ENCODE peak calls at places on chromosome X, in seven cellular contexts. T is psoas muscle, I is uterus, Y is PC-3, P is hepatocyte, X is body of pancreas, M is upper lobe of left lung. Z is an unnamed sample. For H3K4me1, the result is how much of the 10 kb centered on the place peaks cover.

GRCh38 chrX:71910526-71911022 is at the start of gene NHSL2:
- DNase-seq in T (peak), I (peak), Y (no peak), P (peak), X (peak), M (no peak), Z (no peak)

GRCh38 chrX:21374163-21374993 is at the start of gene CNKSR2:
- DNase-seq in T (peak), I (peak), Y (peak), P (peak), X (peak), M (no peak), Z (peak)

GRCh38 chrX:16934212-16934611 is 12.2 kb upstream of the REPS2 start:
- DNase-seq in T (no peak), I (no peak), Y (no peak), P (no peak), X (no peak), M (no peak), Z (no peak)

GRCh38 chrX:150680974-150681373 is 12.2 kb upstream of the MTMR1 start:
- DNase-seq in T (no peak), I (no peak), Y (peak), P (peak), X (peak), M (no peak), Z (no peak)

GRCh38 chrX:21479695-21480280 is 105.6 kb downstream of the CNKSR2 start:
- DNase-seq in T (no peak), I (no peak), Y (peak), P (peak), X (no peak), M (no peak), Z (no peak)

GRCh38 chrX:20252392-20253231 is 14.1 kb downstream of the RPS6KA3 start:
- DNase-seq in T (peak), I (no peak), Y (peak), P (peak), X (peak), M (peak), Z (peak)

GRCh38 chrX:20378291-20378920 is 111.7 kb upstream of the RPS6KA3 start:
- DNase-seq in T (no peak), I (no peak), Y (peak), P (peak), X (no peak), M (no peak), Z (peak)

GRCh38 chrX:23631136-23631535 is 36.2 kb upstream of the PRDX4 start:
- DNase-seq in T (no peak), I (no peak), Y (no peak), P (no peak), X (no peak), M (no peak), Z (no peak)

GRCh38 chrX:19893722-19894121 is 6.3 kb upstream of the SH3KBP1 start:
- DNase-seq in T (no peak), I (no peak), Y (peak), P (no peak), X (no peak), M (no peak), Z (no peak)

GRCh38 chrX:22206781-22207180 is 65.9 kb upstream of the CBLL2 start:
- DNase-seq in T (no peak), I (no peak), Y (no peak), P (no peak), X (no peak), M (no peak), Z (no peak)

GRCh38 chrX:49308604-49309269 is 5.3 kb downstream of the GAGE10 start:
- DNase-seq in T (no peak), I (peak), Y (no peak), P (no peak), X (no peak), M (no peak), Z (no peak)

GRCh38 chrX:24515447-24515846 is 50.4 kb downstream of the PDK3 start:
- DNase-seq in T (no peak), I (no peak), Y (no peak), P (peak), X (no peak), M (no peak), Z (no peak)

GRCh38 chrX:40470830-40471429 is 109.8 kb upstream of the ATP6AP2 start:
- DNase-seq in T (no peak), I (no peak), Y (no peak), P (no peak), X (no peak), M (no peak), Z (no peak)

GRCh38 chrX:119343856-119344255 is 55.3 kb upstream of the SLC25A43 start:
- DNase-seq in T (no peak), I (no peak), Y (peak), P (peak), X (no peak), M (no peak), Z (peak)

GRCh38 chrX:110045988-110046387 is 43.1 kb downstream of the TMEM164 start:
- DNase-seq in T (no peak), I (no peak), Y (peak), P (peak), X (peak), M (no peak), Z (no peak)

GRCh38 chrX:25600776-25601175 is 537.4 kb upstream of the MAGEB18 start:
- DNase-seq in T (no peak), I (no peak), Y (peak), P (no peak), X (no peak), M (no peak), Z (no peak)

GRCh38 chrX:44352739-44353138 is 9.3 kb upstream of the EFHC2 start:
- DNase-seq in T (no peak), I (no peak), Y (no peak), P (peak), X (no peak), M (peak), Z (no peak)

GRCh38 chrX:65745992-65746391 is 78.5 kb downstream of the MSN start:
- DNase-seq in T (no peak), I (no peak), Y (peak), P (no peak), X (no peak), M (no peak), Z (no peak)

GRCh38 chrX:40887476-40887875 is 152.1 kb upstream of the MED14 start:
- DNase-seq in T (no peak), I (no peak), Y (peak), P (no peak), X (no peak), M (no peak), Z (no peak)

GRCh38 chrX:40402771-40403533 is 177.8 kb upstream of the ATP6AP2 start:
- DNase-seq in T (no peak), I (peak), Y (peak), P (peak), X (peak), M (peak), Z (peak)

GRCh38 chrX:147565239-147565638 is 346.5 kb upstream of the FMR1 start:
- DNase-seq in T (no peak), I (no peak), Y (peak), P (no peak), X (no peak), M (no peak), Z (no peak)

GRCh38 chrX:131441033-131441432 is 102.8 kb upstream of the OR13H1 start:
- DNase-seq in T (no peak), I (no peak), Y (peak), P (peak), X (no peak), M (no peak), Z (no peak)

GRCh38 chrX:41688835-41689234 is at the start of gene GPR34:
- DNase-seq in T (no peak), I (no peak), Y (no peak), P (no peak), X (no peak), M (no peak), Z (no peak)

GRCh38 chrX:136639506-136640176 is 8.3 kb upstream of the CD40LG start:
- DNase-seq in T (no peak), I (no peak), Y (peak), P (no peak), X (no peak), M (no peak), Z (no peak)

GRCh38 chrX:120791013-120791643 is 84.5 kb downstream of the CT47B1 start:
- DNase-seq in T (peak), I (peak), Y (peak), P (peak), X (peak), M (peak), Z (no peak)

GRCh38 chrX:39907964-39908616 is 189.7 kb downstream of the BCOR start:
- DNase-seq in T (peak), I (peak), Y (peak), P (peak), X (peak), M (peak), Z (no peak)

GRCh38 chrX:1599791-1600405 is 8.5 kb downstream of the AKAP17A start:
- DNase-seq in T (no peak), I (no peak), Y (no peak), P (no peak), X (no peak), M (no peak), Z (no peak)

GRCh38 chrX:51894697-51895336 is 1.4 kb downstream of the MAGED1 start:
- DNase-seq in T (peak), I (peak), Y (no peak), P (peak), X (peak), M (no peak), Z (peak)

GRCh38 chrX:16807548-16807947 is 21.3 kb downstream of the TXLNG start:
- DNase-seq in T (no peak), I (no peak), Y (no peak), P (peak), X (no peak), M (no peak), Z (no peak)

GRCh38 chrX:865422-865821 is 234.8 kb downstream of the SHOX start:
- DNase-seq in T (no peak), I (no peak), Y (no peak), P (no peak), X (no peak), M (no peak), Z (no peak)

GRCh38 chrX:24245201-24245600 is 68.7 kb downstream of the SUPT20HL2 start:
- DNase-seq in T (no peak), I (no peak), Y (peak), P (peak), X (no peak), M (no peak), Z (no peak)

GRCh38 chrX:72576161-72576896 is 3.7 kb upstream of the HDAC8 start:
- DNase-seq in T (no peak), I (no peak), Y (peak), P (no peak), X (no peak), M (no peak), Z (no peak)

GRCh38 chrX:55142206-55142918 is 53.5 kb downstream of the PAGE2 start:
- DNase-seq in T (no peak), I (no peak), Y (no peak), P (peak), X (peak), M (no peak), Z (no peak)

GRCh38 chrX:24920769-24921168 is 95.0 kb downstream of the ARX start:
- DNase-seq in T (no peak), I (no peak), Y (no peak), P (no peak), X (no peak), M (no peak), Z (no peak)

GRCh38 chrX:119181491-119181890 is 53.9 kb upstream of the KIAA1210 start:
- DNase-seq in T (no peak), I (no peak), Y (peak), P (peak), X (peak), M (no peak), Z (no peak)

GRCh38 chrX:24513416-24513815 is 48.3 kb downstream of the PDK3 start:
- DNase-seq in T (no peak), I (no peak), Y (peak), P (no peak), X (no peak), M (no peak), Z (no peak)

GRCh38 chrX:118569676-118570075 is 74.1 kb downstream of the DOCK11 start:
- DNase-seq in T (no peak), I (no peak), Y (no peak), P (no peak), X (no peak), M (no peak), Z (no peak)

GRCh38 chrX:1316527-1316926 is 20.1 kb upstream of the IL3RA start:
- DNase-seq in T (peak), I (no peak), Y (no peak), P (no peak), X (peak), M (peak), Z (no peak)

GRCh38 chrX:39757971-39758370 is 339.8 kb downstream of the BCOR start:
- DNase-seq in T (no peak), I (no peak), Y (no peak), P (no peak), X (no peak), M (no peak), Z (no peak)

GRCh38 chrX:97238632-97239031 is 354.9 kb downstream of the RPA4 start:
- DNase-seq in T (no peak), I (no peak), Y (peak), P (no peak), X (no peak), M (no peak), Z (no peak)

DNA sequence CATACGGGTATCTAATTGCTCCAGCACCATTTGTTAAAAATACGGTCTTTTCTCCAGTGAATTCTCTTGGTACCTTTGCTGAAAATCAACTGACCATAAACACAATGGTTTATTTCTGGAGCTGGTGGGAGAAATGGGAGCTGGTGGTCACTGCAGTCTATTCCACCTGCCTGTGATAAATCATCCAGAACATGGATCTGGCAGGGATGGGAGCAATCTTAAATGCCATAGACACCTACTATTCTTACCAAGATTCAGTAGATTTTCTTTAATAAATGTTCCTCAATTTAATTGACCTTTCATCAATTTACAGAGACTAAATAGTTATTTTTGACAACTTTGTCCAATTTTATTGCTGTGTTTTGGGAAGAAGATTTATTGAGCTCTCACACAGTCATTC is 68.1 kb downstream of the SLC9A7 start:
- DNase-seq in T (no peak), I (no peak), Y (no peak), P (no peak), X (no peak), M (no peak), Z (no peak)
- H3K4me3 ChIP-seq in T (no peak), I (no peak), Y (no peak), P (no peak), X (no peak), M (no peak), Z (no peak)

DNA sequence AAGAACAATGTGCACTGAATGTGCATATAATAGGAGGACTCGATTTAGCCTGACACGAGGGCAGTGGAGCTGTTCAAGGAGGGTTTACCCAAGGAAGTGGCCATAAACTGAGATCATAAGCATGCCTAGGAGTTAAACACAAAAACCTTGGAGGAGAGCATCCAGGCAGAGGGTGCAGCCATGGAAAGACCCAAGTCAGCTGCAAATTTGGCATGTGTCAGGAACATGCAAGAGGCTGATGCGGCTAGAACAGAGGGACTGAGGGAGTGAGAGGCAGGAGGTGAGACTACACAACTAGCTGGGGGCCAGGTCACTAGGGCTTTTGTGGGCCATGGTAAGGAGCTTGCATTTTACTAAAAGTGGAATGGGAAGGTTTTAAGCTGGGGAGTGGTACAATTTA is 55.6 kb downstream of the PRPS1 start:
- DNase-seq in T (no peak), I (no peak), Y (no peak), P (no peak), X (no peak), M (no peak), Z (no peak)
- H3K4me1 ChIP-seq in T (under half), I (under half), Y (under half), P (under half), X (half or more), M (under half), Z (under half)

GRCh38 chrX:134670241-134670811 is 12.1 kb upstream of the PLAC1 start:
- DNase-seq in T (peak), I (no peak), Y (peak), P (peak), X (peak), M (peak), Z (no peak)
- H3K27ac ChIP-seq in T (peak), I (no peak), Y (peak), P (peak), X (peak), M (no peak), Z (no peak)

GRCh38 chrX:155112171-155112570 is 40.9 kb downstream of the BRCC3 start:
- DNase-seq in T (no peak), I (no peak), Y (peak), P (no peak), X (no peak), M (no peak), Z (no peak)
- H3K4me3 ChIP-seq in T (no peak), I (no peak), Y (no peak), P (no peak), X (no peak), M (no peak), Z (no peak)

DNA sequence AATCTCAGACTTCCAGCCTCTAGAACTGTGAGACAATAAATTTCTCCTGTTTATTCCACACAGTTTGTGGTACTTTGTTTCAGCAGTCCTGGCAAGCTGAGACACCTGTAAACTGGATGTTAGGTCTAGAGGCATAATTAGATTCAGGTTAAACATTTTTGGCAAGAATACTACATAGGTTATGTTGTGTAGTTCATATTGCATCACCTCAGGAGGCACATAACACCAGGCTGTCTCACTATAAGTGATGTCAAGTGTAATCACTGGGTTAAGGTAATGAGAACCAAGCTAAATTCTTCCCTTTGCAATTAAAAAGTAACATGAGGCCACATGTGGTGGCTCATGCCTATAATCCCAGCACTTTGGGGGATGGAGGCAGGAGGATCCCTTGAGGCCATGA is 214.2 kb downstream of the ZNF674 start:
- DNase-seq in T (no peak), I (no peak), Y (no peak), P (no peak), X (no peak), M (no peak), Z (no peak)
- H3K4me1 ChIP-seq in T (under half), I (under half), Y (half or more), P (under half), X (under half), M (under half), Z (under half)

GRCh38 chrX:53438832-53439230 is 4.7 kb upstream of the HSD17B10 start:
- DNase-seq in T (no peak), I (no peak), Y (no peak), P (no peak), X (no peak), M (no peak), Z (no peak)

GRCh38 chrX:53440631-53441517 is 6.7 kb upstream of the HSD17B10 start:
- DNase-seq in T (peak), I (peak), Y (peak), P (peak), X (peak), M (peak), Z (peak)

GRCh38 chrX:53440101-53440500 is 5.9 kb upstream of the HSD17B10 start:
- DNase-seq in T (no peak), I (no peak), Y (peak), P (no peak), X (no peak), M (no peak), Z (no peak)

GRCh38 chrX:53442322-53442631 is 8.1 kb upstream of the HSD17B10 start:
- DNase-seq in T (no peak), I (no peak), Y (no peak), P (no peak), X (no peak), M (peak), Z (no peak)

DNA sequence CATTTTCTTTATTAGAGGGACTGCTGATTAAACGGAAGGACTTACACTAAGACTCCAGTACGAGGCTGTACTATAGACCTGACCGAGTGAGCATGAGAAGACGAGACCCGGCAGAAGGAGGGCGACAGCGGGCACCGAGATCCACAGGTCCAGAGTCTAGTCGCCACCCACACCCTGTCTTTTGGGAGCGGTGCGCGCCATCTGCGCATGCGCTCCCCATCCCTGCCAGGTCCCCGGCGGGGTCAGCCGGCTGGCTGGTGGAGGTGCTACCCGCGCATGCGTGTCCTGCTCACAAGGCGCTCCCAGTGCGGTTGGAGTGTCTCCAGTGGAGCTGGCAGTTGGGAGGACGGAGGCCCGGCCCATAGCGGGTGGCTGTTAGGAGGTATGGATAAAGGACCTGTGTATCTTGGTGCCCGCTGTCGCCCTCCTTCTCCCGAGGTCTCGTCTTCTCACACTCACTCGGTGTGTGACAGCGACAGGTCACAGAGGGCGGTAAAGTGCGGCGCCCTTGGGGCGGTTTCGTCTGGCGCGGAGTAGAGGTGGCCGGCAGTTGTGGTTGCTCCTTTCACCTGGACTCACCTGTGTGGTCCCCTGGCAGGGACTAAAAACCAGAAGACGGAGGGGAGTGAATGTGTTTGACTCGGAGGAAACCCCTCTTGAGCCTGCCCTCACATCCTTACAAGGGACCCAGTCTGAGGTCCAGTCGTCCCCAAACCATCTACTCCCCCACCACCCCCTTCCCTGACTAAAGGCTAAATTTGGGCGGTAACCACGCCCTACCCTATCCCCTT is 7.6 kb upstream of the HSD17B10 start:
- DNase-seq in T (peak), I (peak), Y (peak), P (peak), X (peak), M (peak), Z (peak)
- H3K27ac ChIP-seq in T (peak), I (peak), Y (peak), P (peak), X (no peak), M (peak), Z (peak)

Z was measured in Peyer's patch.